ENCODE peak calls at places on chromosomes 12 and 14, in ten cellular contexts. R is left ventricle myocardium inferior, O is progenitor cell of endocrine pancreas, A is iPS DF 19.7, H is suprapubic skin, F is T-helper 17 cell, Y is RWPE1, P is HT-29, W is AG04450, T is Ammon's horn. Q is an unnamed sample.
A peak's percentile ranks its signal among the peaks of the same experiment; 100 is the strongest.

GRCh38 chr12:95484524-95484923 is 10.6 kb downstream of the METAP2 start:
- DNase-seq in R (no peak), O (no peak), A (no peak), H (no peak), F (no peak), Y (no peak), P (no peak), W (no peak), T (no peak), Q (no peak)

GRCh38 chr14:66440806-66441205 is 45.4 kb upstream of the CCDC196 start:
- DNase-seq in R (no peak), O (no peak), A (no peak), H (no peak), F (no peak), Y (no peak), P (no peak), W (no peak), T (no peak), Q (no peak)

GRCh38 chr12:66335746-66336145 is 33.5 kb downstream of the HELB start:
- DNase-seq in R (no peak), O (no peak), A (no peak), H (no peak), F (no peak), Y (no peak), P (no peak), W (no peak), T (no peak), Q (no peak)

GRCh38 chr12:33000016-33000415 is 103.4 kb upstream of the PKP2 start:
- DNase-seq in R (no peak), O (no peak), A (no peak), H (no peak), F (no peak), Y (no peak), P (no peak), W (no peak), T (no peak), Q (no peak)

GRCh38 chr14:73723799-73724621 is 9.8 kb upstream of the PNMA1 start:
- DNase-seq in R (peak; percentile 70), O (no peak), A (no peak), H (no peak), F (no peak), Y (peak; percentile 69), P (no peak), W (peak; percentile 87), T (peak; percentile 39), Q (peak; percentile 80)

GRCh38 chr12:118397693-118398440 is 21.5 kb downstream of the SUDS3 start:
- DNase-seq in R (no peak), O (no peak), A (no peak), H (no peak), F (no peak), Y (no peak), P (no peak), W (no peak), T (peak; percentile 21), Q (no peak)

GRCh38 chr14:24312736-24313507 is 1.6 kb downstream of the LTB4R start:
- DNase-seq in R (no peak), O (no peak), A (no peak), H (no peak), F (no peak), Y (no peak), P (no peak), W (no peak), T (peak; percentile 65), Q (no peak)

GRCh38 chr12:27530157-27530922 is 6.3 kb downstream of the PPFIBP1 start:
- DNase-seq in R (no peak), O (no peak), A (no peak), H (no peak), F (no peak), Y (no peak), P (no peak), W (no peak), T (no peak), Q (no peak)

GRCh38 chr12:68977909-68978610 is 45.1 kb upstream of the CPM start:
- DNase-seq in R (no peak), O (no peak), A (no peak), H (no peak), F (no peak), Y (no peak), P (no peak), W (no peak), T (peak; percentile 38), Q (no peak)

GRCh38 chr12:96828169-96828789 is 78.8 kb upstream of the NEDD1 start:
- DNase-seq in R (no peak), O (no peak), A (no peak), H (no peak), F (no peak), Y (no peak), P (no peak), W (no peak), T (no peak), Q (no peak)

GRCh38 chr12:102681309-102681708 is 200.9 kb upstream of the IGF1 start:
- DNase-seq in R (no peak), O (no peak), A (no peak), H (no peak), F (no peak), Y (no peak), P (no peak), W (no peak), T (no peak), Q (no peak)

GRCh38 chr14:21711360-21711961 is 37.8 kb upstream of the OR4E1 start:
- DNase-seq in R (no peak), O (no peak), A (peak; percentile 15), H (no peak), F (no peak), Y (peak; percentile 47), P (peak; percentile 54), W (no peak), T (peak; percentile 43), Q (no peak)

GRCh38 chr12:19688489-19688888 is 249.2 kb downstream of the AEBP2 start:
- DNase-seq in R (no peak), O (no peak), A (no peak), H (no peak), F (no peak), Y (peak; percentile 4), P (no peak), W (no peak), T (peak; percentile 32), Q (no peak)

GRCh38 chr14:105193916-105194782 is 13.0 kb upstream of the NUDT14 start:
- DNase-seq in R (no peak), O (no peak), A (no peak), H (no peak), F (no peak), Y (no peak), P (peak; percentile 54), W (no peak), T (no peak), Q (no peak)

GRCh38 chr12:115096673-115097349 is 412.8 kb upstream of the TBX3 start:
- DNase-seq in R (peak; percentile 41), O (no peak), A (no peak), H (no peak), F (no peak), Y (no peak), P (no peak), W (peak; percentile 24), T (no peak), Q (no peak)

GRCh38 chr12:132610051-132610759 is at the start of gene LRCOL1:
- DNase-seq in R (peak; percentile 63), O (no peak), A (no peak), H (no peak), F (no peak), Y (no peak), P (no peak), W (peak; percentile 71), T (no peak), Q (no peak)

GRCh38 chr12:121465921-121466799 is 66.2 kb downstream of the RNF34 start:
- DNase-seq in R (no peak), O (no peak), A (no peak), H (no peak), F (peak; percentile 18), Y (no peak), P (peak; percentile 43), W (no peak), T (no peak), Q (peak; percentile 90)

GRCh38 chr14:50762001-50762930 is 68.7 kb downstream of the NIN start:
- DNase-seq in R (no peak), O (no peak), A (no peak), H (no peak), F (no peak), Y (no peak), P (no peak), W (peak; percentile 38), T (peak; percentile 50), Q (no peak)

GRCh38 chr14:24848427-24848826 is 201.5 kb downstream of the STXBP6 start:
- DNase-seq in R (no peak), O (no peak), A (no peak), H (no peak), F (no peak), Y (no peak), P (no peak), W (no peak), T (peak; percentile 14), Q (no peak)

GRCh38 chr12:45644521-45644920 is 85.0 kb upstream of the ARID2 start:
- DNase-seq in R (no peak), O (no peak), A (no peak), H (no peak), F (no peak), Y (peak; percentile 57), P (no peak), W (no peak), T (peak; percentile 17), Q (no peak)

GRCh38 chr12:67116134-67116533 is 153.0 kb upstream of the CAND1 start:
- DNase-seq in R (no peak), O (no peak), A (no peak), H (no peak), F (no peak), Y (no peak), P (no peak), W (no peak), T (no peak), Q (no peak)

GRCh38 chr14:55237999-55238680 is 33.1 kb upstream of the FBXO34 start:
- DNase-seq in R (no peak), O (no peak), A (no peak), H (no peak), F (no peak), Y (no peak), P (no peak), W (no peak), T (no peak), Q (no peak)

Q was measured in T1000.